ENCODE peak calls at places on chromosomes 4 and X, in six cellular contexts. One of them, this sample, is unnamed.

GRCh38 chrX:97310373-97310772 is 426.7 kb downstream of the RPA4 start:
- DNase-seq in K562: no peak
- DNase-seq in GM12892: no peak
- DNase-seq in H1: peak; percentile 29
- DNase-seq in GM12878: no peak
- DNase-seq in HepG2: no peak
- DNase-seq in this sample: no peak

GRCh38 chr4:20944961-20945360 is 244.7 kb downstream of the PACRGL start:
- DNase-seq in GM12892: no peak
- DNase-seq in K562: no peak
- DNase-seq in H1: no peak
- DNase-seq in GM12878: no peak
- DNase-seq in HepG2: no peak
- DNase-seq in this sample: no peak

GRCh38 chr4:157222764-157223145 is 2.2 kb downstream of the GRIA2 start:
- DNase-seq in HepG2: no peak
- DNase-seq in K562: no peak
- DNase-seq in H1: no peak
- DNase-seq in GM12878: no peak
- DNase-seq in GM12892: no peak
- DNase-seq in this sample: no peak

GRCh38 chr4:120865985-120866384 is 56.5 kb downstream of the PRDM5 start:
- DNase-seq in HepG2: no peak
- DNase-seq in GM12878: no peak
- DNase-seq in K562: no peak
- DNase-seq in GM12892: no peak
- DNase-seq in H1: no peak
- DNase-seq in this sample: no peak

GRCh38 chr4:88195666-88196365 is 37.4 kb upstream of the ABCG2 start:
- DNase-seq in H1: no peak
- DNase-seq in K562: no peak
- DNase-seq in GM12892: no peak
- DNase-seq in GM12878: no peak
- DNase-seq in HepG2: no peak
- DNase-seq in this sample: no peak

GRCh38 chr4:16573744-16574143 is 324.7 kb downstream of the LDB2 start:
- DNase-seq in HepG2: no peak
- DNase-seq in K562: no peak
- DNase-seq in GM12878: no peak
- DNase-seq in H1: no peak
- DNase-seq in GM12892: no peak
- DNase-seq in this sample: no peak

GRCh38 chr4:14452001-14452400 is 550.3 kb upstream of the CPEB2 start:
- DNase-seq in GM12878: no peak
- DNase-seq in H1: no peak
- DNase-seq in K562: no peak
- DNase-seq in GM12892: no peak
- DNase-seq in HepG2: no peak
- DNase-seq in this sample: no peak

GRCh38 chr4:6701371-6701770 is 7.7 kb downstream of the S100P start:
- DNase-seq in HepG2: peak; percentile 46
- DNase-seq in GM12878: no peak
- DNase-seq in K562: peak; percentile 38
- DNase-seq in H1: peak; percentile 73
- DNase-seq in GM12892: no peak
- DNase-seq in this sample: no peak

GRCh38 chr4:53197760-53198150 is 168.1 kb downstream of the SCFD2 start:
- DNase-seq in HepG2: no peak
- DNase-seq in K562: no peak
- DNase-seq in GM12878: no peak
- DNase-seq in GM12892: no peak
- DNase-seq in H1: no peak
- DNase-seq in this sample: no peak

GRCh38 chrX:8323356-8323755 is 141.3 kb upstream of the VCX3B start:
- DNase-seq in H1: no peak
- DNase-seq in GM12878: no peak
- DNase-seq in GM12892: no peak
- DNase-seq in HepG2: no peak
- DNase-seq in K562: no peak
- DNase-seq in this sample: no peak

GRCh38 chr4:7147661-7148310 is 44.6 kb upstream of the SORCS2 start:
- DNase-seq in GM12878: no peak
- DNase-seq in H1: no peak
- DNase-seq in HepG2: no peak
- DNase-seq in K562: no peak
- DNase-seq in GM12892: no peak
- DNase-seq in this sample: no peak

GRCh38 chr4:80233390-80233789 is 33.1 kb upstream of the FGF5 start:
- DNase-seq in K562: no peak
- DNase-seq in GM12892: no peak
- DNase-seq in HepG2: no peak
- DNase-seq in H1: no peak
- DNase-seq in GM12878: no peak
- DNase-seq in this sample: no peak

GRCh38 chr4:139933541-139933940 is 220.4 kb downstream of the MAML3 start:
- DNase-seq in K562: no peak
- DNase-seq in HepG2: peak; percentile 54
- DNase-seq in H1: no peak
- DNase-seq in GM12878: no peak
- DNase-seq in GM12892: no peak
- DNase-seq in this sample: no peak

GRCh38 chr4:57109847-57110634 is at the start of gene IGFBP7:
- DNase-seq in GM12878: no peak
- DNase-seq in H1: no peak
- DNase-seq in K562: peak; percentile 59
- DNase-seq in HepG2: no peak
- DNase-seq in GM12892: peak; percentile 25
- DNase-seq in this sample: peak; percentile 40

GRCh38 chrX:120585702-120586101 is 18.2 kb upstream of the MCTS1 start:
- DNase-seq in GM12878: no peak
- DNase-seq in HepG2: no peak
- DNase-seq in H1: no peak
- DNase-seq in K562: no peak
- DNase-seq in GM12892: no peak
- DNase-seq in this sample: no peak

GRCh38 chrX:38358274-38358673 is 5.9 kb downstream of the OTC start:
- DNase-seq in K562: no peak
- DNase-seq in H1: no peak
- DNase-seq in GM12892: no peak
- DNase-seq in HepG2: no peak
- DNase-seq in GM12878: no peak
- DNase-seq in this sample: no peak

GRCh38 chr4:94408549-94409374 is 43.0 kb upstream of the PDLIM5 start:
- DNase-seq in GM12878: no peak
- DNase-seq in H1: no peak
- DNase-seq in GM12892: no peak
- DNase-seq in K562: no peak
- DNase-seq in HepG2: peak; percentile 46
- DNase-seq in this sample: no peak

GRCh38 chr4:140497776-140498636 is at the start of gene MGAT4D:
- DNase-seq in K562: no peak
- DNase-seq in GM12892: peak; percentile 4
- DNase-seq in H1: no peak
- DNase-seq in HepG2: no peak
- DNase-seq in GM12878: no peak
- DNase-seq in this sample: no peak

GRCh38 chr4:73505567-73505966 is 24.0 kb downstream of the AFM start:
- DNase-seq in HepG2: no peak
- DNase-seq in GM12878: no peak
- DNase-seq in H1: no peak
- DNase-seq in K562: no peak
- DNase-seq in GM12892: no peak
- DNase-seq in this sample: no peak

GRCh38 chrX:130715299-130715698 is 187.7 kb downstream of the ENOX2 start:
- DNase-seq in H1: no peak
- DNase-seq in GM12878: no peak
- DNase-seq in HepG2: no peak
- DNase-seq in GM12892: no peak
- DNase-seq in K562: no peak
- DNase-seq in this sample: no peak

GRCh38 chrX:45849261-45849660 is 648.6 kb upstream of the DIPK2B start:
- DNase-seq in HepG2: peak; percentile 61
- DNase-seq in K562: peak; percentile 3
- DNase-seq in H1: no peak
- DNase-seq in GM12878: no peak
- DNase-seq in GM12892: no peak
- DNase-seq in this sample: no peak

GRCh38 chr4:111128327-111128726 is 505.4 kb upstream of the PITX2 start:
- DNase-seq in K562: no peak
- DNase-seq in GM12878: no peak
- DNase-seq in GM12892: no peak
- DNase-seq in H1: no peak
- DNase-seq in HepG2: no peak
- DNase-seq in this sample: no peak

GRCh38 chrX:48493890-48494364 is 14.9 kb upstream of the PORCN start:
- DNase-seq in HepG2: peak; percentile 55
- DNase-seq in GM12892: no peak
- DNase-seq in K562: peak; percentile 41
- DNase-seq in H1: no peak
- DNase-seq in GM12878: no peak
- DNase-seq in this sample: no peak

GRCh38 chrX:15524417-15524816 is 23.8 kb downstream of the BMX start:
- DNase-seq in GM12892: no peak
- DNase-seq in K562: no peak
- DNase-seq in H1: no peak
- DNase-seq in GM12878: no peak
- DNase-seq in HepG2: no peak
- DNase-seq in this sample: no peak

DNA sequence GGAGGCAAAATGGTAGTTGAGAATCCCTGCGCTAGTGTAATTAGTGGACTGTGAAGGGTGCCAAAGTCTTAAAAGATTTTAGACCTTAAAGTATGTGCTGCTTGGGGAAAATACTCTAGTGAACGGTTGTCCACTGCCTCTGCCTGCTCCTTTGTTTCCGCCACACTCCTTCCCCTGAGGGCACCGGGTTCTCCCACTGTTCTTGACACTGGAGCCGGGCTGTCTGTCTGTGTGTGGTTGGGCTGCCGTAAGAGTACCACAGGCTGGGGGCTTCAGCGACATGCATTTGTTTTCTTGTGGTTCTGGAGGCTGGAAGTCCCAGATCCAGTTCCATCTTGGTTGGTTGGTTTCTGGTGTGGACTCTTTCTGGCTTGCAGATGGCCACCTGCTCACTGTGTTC is 76.2 kb downstream of the CLDN34 start:
- DNase-seq in HepG2: no peak
- DNase-seq in K562: no peak
- DNase-seq in GM12892: no peak
- DNase-seq in GM12878: no peak
- DNase-seq in H1: no peak
- DNase-seq in this sample: no peak
- TF ChIP-seq TAF1 in HepG2: no peak
- TF ChIP-seq TAF1 in K562: no peak
- TF ChIP-seq TAF1 in GM12892: no peak
- TF ChIP-seq TAF1 in GM12878: no peak
- TF ChIP-seq TAF1 in H1: no peak
- TF ChIP-seq TAF1 in this sample: no peak

DNA sequence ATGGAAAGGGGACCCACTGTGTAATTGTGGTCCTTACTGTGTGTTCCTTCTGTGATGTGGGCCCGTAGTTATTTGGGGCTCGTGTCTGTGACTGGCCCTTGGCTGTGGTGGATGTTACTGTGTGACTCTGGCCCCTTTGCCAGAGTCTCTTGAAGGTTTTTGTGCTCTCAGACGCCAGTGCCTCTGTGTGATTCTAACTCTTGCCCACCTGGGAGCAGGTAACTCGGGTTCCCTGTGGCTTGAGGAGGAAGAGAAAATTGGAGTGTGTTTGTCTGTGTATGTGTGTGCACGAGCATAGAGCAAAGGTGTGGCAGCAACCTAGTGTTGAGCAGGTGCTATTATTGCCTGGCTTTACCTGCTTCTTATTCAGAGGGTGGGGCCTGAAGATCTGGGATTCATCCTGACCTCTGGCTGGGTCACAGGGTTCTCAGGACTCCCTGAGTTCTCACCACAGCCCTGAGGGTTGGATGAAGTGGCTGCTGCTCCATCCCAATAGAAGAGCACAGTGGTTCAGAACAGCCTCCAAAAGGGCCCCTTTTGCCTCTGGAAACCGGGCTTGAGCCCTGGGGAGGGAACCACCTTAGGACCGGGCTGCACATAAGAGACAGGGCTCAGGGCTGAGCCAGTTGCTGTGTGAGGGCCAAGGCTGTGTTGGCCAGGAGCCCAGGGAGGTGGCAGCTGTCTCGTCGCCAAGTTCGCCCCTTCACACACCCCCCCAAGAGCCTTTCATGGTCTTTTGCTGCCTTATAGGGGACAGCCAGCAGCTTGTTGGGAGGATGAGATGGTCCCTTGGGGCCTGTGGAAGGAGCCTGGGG is 1.3 kb downstream of the RBM10 start:
- DNase-seq in GM12878: no peak
- DNase-seq in GM12892: no peak
- DNase-seq in HepG2: no peak
- DNase-seq in K562: no peak
- DNase-seq in H1: no peak
- DNase-seq in this sample: no peak
- TF ChIP-seq POLR2A in GM12878: no peak
- TF ChIP-seq POLR2A in GM12892: no peak
- TF ChIP-seq POLR2A in HepG2: no peak
- TF ChIP-seq POLR2A in K562: no peak
- TF ChIP-seq POLR2A in H1: no peak
- TF ChIP-seq POLR2A in this sample: no peak

GRCh38 chr4:40225497-40225896 is 28.7 kb downstream of the RHOH start:
- DNase-seq in GM12892: no peak
- DNase-seq in GM12878: no peak
- DNase-seq in HepG2: no peak
- DNase-seq in H1: no peak
- DNase-seq in K562: no peak
- DNase-seq in this sample: no peak
- TF ChIP-seq TAF1 in GM12892: no peak
- TF ChIP-seq TAF1 in GM12878: no peak
- TF ChIP-seq TAF1 in HepG2: no peak
- TF ChIP-seq TAF1 in H1: no peak
- TF ChIP-seq TAF1 in K562: no peak
- TF ChIP-seq TAF1 in this sample: no peak

DNA sequence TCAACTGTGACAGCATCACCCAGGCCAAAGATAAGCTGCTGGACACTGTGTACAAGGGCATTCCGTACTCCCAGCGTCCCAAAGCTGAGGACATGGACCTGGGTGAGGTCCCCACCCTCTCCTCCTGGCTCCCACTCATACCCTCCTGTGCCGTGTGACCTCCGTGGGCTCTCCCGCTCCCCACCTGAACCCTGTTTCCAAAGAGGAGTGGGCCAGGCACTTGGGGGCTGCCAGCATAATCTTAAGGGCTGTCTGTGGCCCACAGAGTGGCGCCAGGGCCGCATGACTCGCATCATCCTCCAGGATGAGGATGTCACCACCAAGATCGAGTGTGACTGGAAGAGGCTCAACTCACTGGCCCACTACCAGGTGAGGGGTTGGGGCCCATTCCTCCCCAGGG is 10.0 kb downstream of the LAGE3 start:
- DNase-seq in H1: no peak
- DNase-seq in GM12892: no peak
- DNase-seq in HepG2: no peak
- DNase-seq in K562: no peak
- DNase-seq in GM12878: no peak
- DNase-seq in this sample: no peak
- TF ChIP-seq POLR2A in H1: no peak
- TF ChIP-seq POLR2A in GM12892: no peak
- TF ChIP-seq POLR2A in HepG2: no peak
- TF ChIP-seq POLR2A in K562: no peak
- TF ChIP-seq POLR2A in GM12878: no peak
- TF ChIP-seq POLR2A in this sample: no peak